ENCODE peak calls at places on chromosomes 16 and 17, in four cellular contexts. J is SK-N-SH, A is GM12878, T is K562. N is an unnamed sample.

GRCh38 chr17:13864551-13864950 is 204.8 kb upstream of the COX10 start:
- DNase-seq in J (no peak), A (no peak), T (no peak), N (no peak)

GRCh38 chr17:35242158-35242804 is 591 bp upstream of the SLFN5 start:
- DNase-seq in J (peak; percentile 41), A (no peak), T (no peak), N (peak; percentile 83)

GRCh38 chr17:62778990-62779681 is 29.0 kb downstream of the MARCHF10 start:
- DNase-seq in J (peak; percentile 45), A (no peak), T (peak; percentile 20), N (no peak)

GRCh38 chr16:85554791-85555548 is 58.2 kb upstream of the GSE1 start:
- DNase-seq in J (no peak), A (no peak), T (peak; percentile 96), N (no peak)

GRCh38 chr16:56221995-56222394 is 30.7 kb downstream of the GNAO1 start:
- DNase-seq in J (peak; percentile 57), A (no peak), T (no peak), N (no peak)

GRCh38 chr17:29141484-29141835 is 38.7 kb downstream of the MYO18A start:
- DNase-seq in J (no peak), A (no peak), T (no peak), N (no peak)

GRCh38 chr16:301235-301634 is 18.3 kb downstream of the PDIA2 start:
- DNase-seq in J (no peak), A (no peak), T (no peak), N (no peak)

GRCh38 chr16:1333149-1333812 is at the start of gene BAIAP3:
- DNase-seq in J (peak; percentile 92), A (no peak), T (peak; percentile 74), N (peak; percentile 62)

GRCh38 chr17:29929006-29929543 is 953 bp downstream of the SSH2 start:
- DNase-seq in J (peak; percentile 38), A (no peak), T (peak; percentile 40), N (no peak)

GRCh38 chr17:75927286-75927922 is 13.4 kb downstream of the FBF1 start:
- DNase-seq in J (peak; percentile 75), A (no peak), T (peak; percentile 68), N (peak; percentile 63)

GRCh38 chr16:48704710-48705109 is 94.7 kb upstream of the N4BP1 start:
- DNase-seq in J (no peak), A (no peak), T (no peak), N (no peak)

GRCh38 chr16:102060-102855 is 24.2 kb downstream of the MPG start:
- DNase-seq in J (no peak), A (no peak), T (no peak), N (no peak)

GRCh38 chr17:40327735-40328385 is 18.9 kb downstream of the RARA start:
- DNase-seq in J (no peak), A (no peak), T (no peak), N (no peak)

GRCh38 chr17:80871341-80871740 is 120.3 kb upstream of the CHMP6 start:
- DNase-seq in J (no peak), A (no peak), T (no peak), N (peak; percentile 8)

GRCh38 chr17:19309701-19310100 is 52.8 kb downstream of the B9D1 start:
- DNase-seq in J (no peak), A (no peak), T (no peak), N (no peak)

GRCh38 chr16:69327585-69328310 is 2.6 kb downstream of the PDF start:
- DNase-seq in J (no peak), A (no peak), T (no peak), N (no peak)

GRCh38 chr17:42928714-42929496 is 28.3 kb downstream of the G6PC1 start:
- DNase-seq in J (peak; percentile 46), A (peak; percentile 45), T (peak; percentile 95), N (peak; percentile 32)
- TF ChIP-seq USF1 in J (no peak), A (no peak), T (no peak), N (no peak)

GRCh38 chr17:17018612-17019429 is 23.4 kb upstream of the MPRIP start:
- DNase-seq in J (no peak), A (no peak), T (no peak), N (no peak)

GRCh38 chr17:17017343-17018014 is 24.8 kb upstream of the MPRIP start:
- DNase-seq in J (no peak), A (no peak), T (no peak), N (no peak)

GRCh38 chr17:17019430-17019762 is 22.9 kb upstream of the MPRIP start:
- DNase-seq in J (no peak), A (no peak), T (no peak), N (no peak)

GRCh38 chr17:17018021-17018441 is 24.2 kb upstream of the MPRIP start:
- DNase-seq in J (no peak), A (no peak), T (no peak), N (no peak)

DNA sequence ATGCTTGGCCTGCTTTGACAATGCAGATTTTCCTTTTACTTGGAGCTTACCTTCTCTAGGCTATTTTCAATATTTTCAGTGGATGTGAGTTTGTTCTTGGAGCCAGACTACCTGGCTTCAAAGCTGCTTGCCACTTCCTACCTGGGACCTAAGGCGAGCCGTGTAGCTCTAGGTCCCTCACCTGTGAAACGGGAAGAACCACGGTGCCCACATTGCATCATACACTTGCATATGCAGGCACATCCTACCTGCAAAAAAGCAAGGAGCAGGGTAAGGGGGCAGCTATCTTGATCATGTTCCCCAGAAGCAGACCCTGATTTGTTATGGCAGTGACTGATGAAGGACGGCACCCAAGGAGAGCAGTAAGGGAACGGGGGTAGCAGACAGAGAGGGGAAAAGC is 27.0 kb upstream of the MPRIP start:
- DNase-seq in J (no peak), A (no peak), T (no peak), N (no peak)
- TF ChIP-seq MAX in J (no peak), A (no peak), T (no peak), N (no peak)

GRCh38 chr17:48004973-48005372 is 32.6 kb downstream of the COPZ2 start:
- DNase-seq in J (no peak), A (no peak), T (no peak), N (no peak)

GRCh38 chr17:48002920-48003685 is 32.2 kb downstream of the CDK5RAP3 start:
- DNase-seq in J (peak; percentile 86), A (no peak), T (no peak), N (peak; percentile 50)

GRCh38 chr17:48003686-48004120 is 32.8 kb downstream of the CDK5RAP3 start:
- DNase-seq in J (no peak), A (no peak), T (no peak), N (no peak)

GRCh38 chr17:48001187-48001586 is 30.3 kb downstream of the CDK5RAP3 start:
- DNase-seq in J (no peak), A (no peak), T (no peak), N (no peak)

DNA sequence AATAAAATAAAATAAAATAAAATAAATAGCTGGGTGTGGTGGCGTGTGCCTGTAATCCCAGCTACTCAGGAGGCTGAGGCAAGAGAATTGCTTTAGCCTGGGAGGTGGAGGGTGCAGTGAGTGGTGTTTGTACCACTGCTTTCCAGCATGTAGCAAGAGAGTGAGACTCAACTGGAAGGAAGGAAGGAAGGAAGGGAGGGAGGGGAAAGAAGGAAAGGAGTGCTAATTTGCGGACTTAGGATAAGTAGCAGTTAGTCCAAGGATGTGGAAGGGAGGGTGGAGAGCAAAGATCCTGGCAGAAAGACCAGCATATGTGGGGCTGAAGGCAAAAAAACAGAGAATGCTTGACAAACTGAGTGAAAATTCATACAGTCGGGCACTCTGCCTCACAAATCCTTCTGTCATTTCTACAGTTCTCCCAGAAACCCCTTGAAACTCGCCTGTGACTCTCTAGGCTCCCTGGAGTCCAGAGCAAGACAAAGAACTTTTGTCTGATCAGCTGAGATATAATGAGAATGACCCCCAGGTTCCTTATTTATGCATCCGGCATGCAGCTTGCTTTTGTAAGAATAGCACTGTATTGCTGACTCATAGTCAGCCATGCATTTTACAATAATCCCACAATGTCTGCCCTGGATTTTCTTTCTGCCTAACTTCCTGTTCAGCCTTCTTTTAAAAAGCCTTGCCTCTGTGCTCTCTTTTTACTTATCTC is 31.5 kb downstream of the CDK5RAP3 start:
- DNase-seq in J (no peak), A (peak; percentile 75), T (peak; percentile 66), N (no peak)
- TF ChIP-seq USF1 in J (no peak), A (no peak), T (no peak), N (no peak)

DNA sequence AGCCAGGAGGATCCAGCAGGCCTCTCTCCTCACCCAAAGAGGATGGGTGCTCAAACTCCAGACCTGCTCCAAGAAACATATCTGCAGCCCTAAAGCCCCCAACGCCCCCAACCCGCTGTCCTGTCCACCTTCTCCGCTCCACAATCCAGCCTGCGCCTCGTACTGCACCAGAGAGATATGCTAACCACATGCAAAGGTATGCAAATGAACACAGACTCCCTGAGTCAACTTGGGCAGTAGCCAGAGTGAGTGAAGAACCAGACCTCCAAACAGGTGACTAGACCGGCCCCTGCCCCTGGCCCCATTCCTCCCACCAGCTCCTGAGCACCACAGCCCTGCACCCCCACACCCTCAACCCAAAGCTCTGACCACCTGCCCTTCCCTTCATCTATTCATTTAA is 28.9 kb upstream of the EIF1 start:
- DNase-seq in J (no peak), A (no peak), T (no peak), N (no peak)
- TF ChIP-seq MAX in J (no peak), A (no peak), T (no peak), N (no peak)

N was measured in WTC11.